ENCODE peak calls at places on chromosomes 11 and 22, in seven cellular contexts. R is transverse colon, N is GM12878, B is stomach, Z is IMR-90, U is body of pancreas, P is tibial nerve. L is an unnamed sample.

GRCh38 chr11:133821776-133822175 is 23.5 kb downstream of the SPATA19 start:
- DNase-seq in R (peak; percentile 20), N (no peak), B (peak; percentile 65), Z (no peak), U (peak; percentile 53), P (no peak), L (no peak)

GRCh38 chr22:45777046-45777851 is 105.6 kb downstream of the ATXN10 start:
- DNase-seq in R (no peak), N (no peak), B (no peak), Z (peak; percentile 63), U (no peak), P (no peak), L (no peak)

GRCh38 chr22:17085277-17086091 is 684 bp downstream of the IL17RA start:
- DNase-seq in R (peak; percentile 49), N (no peak), B (peak; percentile 47), Z (no peak), U (peak; percentile 47), P (no peak), L (peak; percentile 30)

GRCh38 chr22:50569896-50570535 is 7.3 kb upstream of the SYCE3 start:
- DNase-seq in R (no peak), N (no peak), B (no peak), Z (no peak), U (no peak), P (no peak), L (no peak)

GRCh38 chr11:46901156-46901555 is 17.2 kb downstream of the LRP4 start:
- DNase-seq in R (no peak), N (no peak), B (no peak), Z (no peak), U (no peak), P (no peak), L (no peak)

GRCh38 chr22:30989473-30989872 is 20.4 kb downstream of the TUG1 start:
- DNase-seq in R (no peak), N (no peak), B (no peak), Z (no peak), U (no peak), P (no peak), L (no peak)

GRCh38 chr11:71454470-71455113 is 1.6 kb downstream of the NADSYN1 start:
- DNase-seq in R (peak; percentile 68), N (no peak), B (no peak), Z (no peak), U (peak; percentile 35), P (no peak), L (no peak)

GRCh38 chr11:126282361-126282741 is 542 bp upstream of the TIRAP start:
- DNase-seq in R (peak; percentile 57), N (no peak), B (peak; percentile 34), Z (peak; percentile 35), U (peak; percentile 55), P (no peak), L (peak; percentile 45)

GRCh38 chr22:17398159-17398558 is 28.9 kb downstream of the CECR2 start:
- DNase-seq in R (no peak), N (no peak), B (no peak), Z (no peak), U (no peak), P (no peak), L (no peak)

GRCh38 chr11:57154718-57155117 is 27.0 kb upstream of the LRRC55 start:
- DNase-seq in R (no peak), N (no peak), B (no peak), Z (no peak), U (no peak), P (no peak), L (no peak)

GRCh38 chr22:46676479-46676878 is 56.3 kb downstream of the GRAMD4 start:
- DNase-seq in R (no peak), N (no peak), B (no peak), Z (no peak), U (no peak), P (no peak), L (no peak)

GRCh38 chr11:6219359-6219758 is 14.0 kb downstream of the C11orf42 start:
- DNase-seq in R (peak; percentile 36), N (no peak), B (no peak), Z (peak; percentile 90), U (no peak), P (no peak), L (no peak)

GRCh38 chr11:106304274-106304673 is 226.8 kb downstream of the AASDHPPT start:
- DNase-seq in R (no peak), N (no peak), B (no peak), Z (peak; percentile 66), U (no peak), P (no peak), L (no peak)

GRCh38 chr11:105697291-105697690 is 87.4 kb downstream of the GRIA4 start:
- DNase-seq in R (no peak), N (no peak), B (no peak), Z (no peak), U (no peak), P (no peak), L (no peak)

GRCh38 chr11:129115652-129116585 is 76.2 kb downstream of the ARHGAP32 start:
- DNase-seq in R (no peak), N (no peak), B (no peak), Z (peak; percentile 78), U (no peak), P (no peak), L (no peak)

DNA sequence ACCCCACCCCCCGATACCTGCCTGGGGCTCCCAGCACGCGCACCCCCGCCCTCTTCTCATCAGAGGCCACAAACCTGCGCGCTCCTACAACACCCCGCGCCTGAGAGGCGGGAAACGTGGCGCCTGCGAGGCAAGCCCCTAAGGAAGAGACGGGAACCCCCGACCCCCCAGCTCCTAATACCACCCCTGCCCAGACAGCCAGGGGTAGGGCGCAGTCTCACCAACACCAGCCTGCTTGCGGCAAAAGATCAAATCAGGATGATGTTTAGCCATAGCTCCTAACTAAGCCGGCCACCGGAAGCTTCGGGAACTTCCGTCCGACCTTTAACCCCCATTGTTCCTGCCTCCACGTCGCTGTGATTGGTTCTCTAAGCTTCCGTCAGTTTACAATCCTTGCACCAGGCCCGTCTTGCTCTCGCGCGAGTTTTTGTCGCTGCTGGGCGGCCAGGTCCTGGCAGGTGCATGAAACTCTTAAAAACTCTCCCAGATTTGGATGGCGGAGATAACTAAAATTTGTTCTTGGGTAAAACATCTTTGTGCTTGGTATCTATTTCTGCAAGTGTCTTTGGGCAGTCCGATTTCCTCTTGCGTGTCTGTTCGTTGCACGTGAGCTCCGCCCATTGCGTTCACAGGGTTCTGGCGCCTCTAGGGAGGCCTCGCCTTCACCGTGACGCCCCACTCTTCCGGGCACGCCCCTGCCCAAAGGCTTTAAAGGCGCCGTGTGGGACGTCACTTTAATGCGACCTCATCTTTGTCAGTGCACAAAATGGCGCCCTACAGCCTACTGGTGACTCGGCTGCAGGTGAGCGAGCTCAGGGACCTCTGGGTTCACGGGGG is at the start of the genes ACO2 and PHF5A:
- DNase-seq in R (peak; percentile 98), N (peak; percentile 98), B (peak; percentile 98), Z (peak; percentile 97), U (peak; percentile 97), P (peak; percentile 96), L (peak; percentile 98)
- TF ChIP-seq POLR2A in R (peak; percentile 79), N (peak; percentile 81), B (no peak), Z (peak; percentile 76), U (peak; percentile 77), P (no peak), L (no peak)

GRCh38 chr22:48448821-48449220 is 1378.9 kb downstream of the BRD1 start:
- DNase-seq in R (no peak), N (no peak), B (no peak), Z (no peak), U (no peak), P (no peak), L (no peak)

GRCh38 chr22:48444320-48445112 is 1383.2 kb downstream of the BRD1 start:
- DNase-seq in R (no peak), N (peak; percentile 44), B (no peak), Z (no peak), U (no peak), P (no peak), L (no peak)

GRCh38 chr22:48443680-48444079 is 1384.0 kb downstream of the BRD1 start:
- DNase-seq in R (no peak), N (no peak), B (no peak), Z (no peak), U (no peak), P (no peak), L (no peak)

GRCh38 chr22:48442663-48443062 is 1385.0 kb downstream of the BRD1 start:
- DNase-seq in R (no peak), N (no peak), B (no peak), Z (no peak), U (no peak), P (no peak), L (no peak)

DNA sequence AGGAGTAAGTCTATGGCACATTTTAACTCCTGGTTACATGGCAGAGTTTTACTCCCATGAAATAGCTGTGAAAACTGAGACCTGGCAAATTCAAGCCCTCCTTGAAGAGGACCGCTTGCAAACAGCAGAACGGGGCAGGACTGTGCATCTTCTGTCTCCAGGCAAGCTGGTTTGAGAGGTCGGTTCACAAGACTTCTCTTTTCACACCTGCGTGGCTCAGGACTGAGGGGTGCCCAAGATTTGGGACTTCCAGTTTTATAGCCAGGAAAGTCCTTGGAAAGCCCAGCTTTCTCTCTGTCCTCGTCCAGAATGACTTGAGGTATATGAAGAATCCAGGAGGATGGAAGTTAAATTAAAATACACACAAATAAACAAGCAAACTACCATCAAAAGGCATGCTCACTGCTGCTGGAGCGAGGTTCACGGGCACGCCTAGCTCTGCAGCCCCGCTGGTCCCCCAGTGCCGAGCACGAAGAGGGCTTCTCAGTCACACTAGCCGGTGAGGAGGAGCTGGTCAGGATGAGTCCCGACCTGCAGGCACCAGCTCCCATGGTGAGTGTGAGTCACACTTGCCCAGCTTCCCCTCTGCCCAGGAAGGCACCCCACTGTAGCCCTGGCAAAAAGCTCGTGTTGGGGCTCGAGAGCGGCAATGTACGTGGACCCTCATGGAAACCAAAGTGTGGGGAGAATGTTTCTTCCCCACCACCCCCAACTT is 1382.4 kb downstream of the BRD1 start:
- DNase-seq in R (no peak), N (no peak), B (no peak), Z (no peak), U (no peak), P (no peak), L (no peak)
- H3K27me3 ChIP-seq in R (peaks cover 12% of the 10 kb centered on the region), N (no peaks in the 10 kb centered on the region), B (peaks cover 69% of the 10 kb centered on the region), Z (no peaks in the 10 kb centered on the region), U (no peaks in the 10 kb centered on the region), P (no peaks in the 10 kb centered on the region), L (no peaks in the 10 kb centered on the region)

GRCh38 chr22:20116951-20117645 is at the start of gene TRMT2A:
- DNase-seq in R (peak; percentile 98), N (peak; percentile 86), B (peak; percentile 99), Z (peak; percentile 98), U (peak; percentile 98), P (peak; percentile 98), L (peak; percentile 98)
- TF ChIP-seq POLR2A in R (peak; percentile 66), N (peak; percentile 71), B (no peak), Z (peak; percentile 67), U (peak; percentile 69), P (no peak), L (peak; percentile 68)

GRCh38 chr11:33909552-33909951 is 17.7 kb upstream of the LMO2 start:
- DNase-seq in R (no peak), N (no peak), B (no peak), Z (no peak), U (no peak), P (no peak), L (no peak)

GRCh38 chr11:33910960-33911339 is 19.1 kb upstream of the LMO2 start:
- DNase-seq in R (no peak), N (no peak), B (no peak), Z (no peak), U (no peak), P (no peak), L (no peak)

GRCh38 chr11:33907419-33907818 is 15.5 kb upstream of the LMO2 start:
- DNase-seq in R (no peak), N (no peak), B (no peak), Z (no peak), U (no peak), P (no peak), L (no peak)

GRCh38 chr11:33912405-33913361 is 20.8 kb upstream of the LMO2 start:
- DNase-seq in R (no peak), N (peak; percentile 82), B (no peak), Z (peak; percentile 90), U (no peak), P (no peak), L (no peak)

GRCh38 chr11:33910261-33910959 is 18.5 kb upstream of the LMO2 start:
- DNase-seq in R (no peak), N (no peak), B (no peak), Z (no peak), U (no peak), P (no peak), L (no peak)
- H3K27me3 ChIP-seq in R (no peaks in the 10 kb centered on the region), N (no peaks in the 10 kb centered on the region), B (no peaks in the 10 kb centered on the region), Z (peaks cover 12% of the 10 kb centered on the region), U (no peaks in the 10 kb centered on the region), P (no peaks in the 10 kb centered on the region), L (no peaks in the 10 kb centered on the region)

L was measured in uterus.